ENCODE peak calls at places on chromosomes 11 and 22, in nine cellular contexts. F, G, Z, M, W, E, B, H and D are unnamed samples.

GRCh38 chr22:44898236-44898635 is 111.6 kb downstream of the PHF21B start:
- DNase-seq in F (no peak), M (no peak), H (peak; percentile 22), B (no peak), E (no peak), G (no peak), W (no peak), Z (no peak), D (no peak)

GRCh38 chr11:64322925-64323260 is 5.0 kb downstream of the PRDX5 start:
- DNase-seq in W (no peak), F (no peak), Z (no peak), E (no peak), H (no peak), M (no peak), B (no peak), G (no peak), D (no peak)

GRCh38 chr11:72643547-72643946 is 30.7 kb downstream of the PDE2A start:
- DNase-seq in H (no peak), F (no peak), G (no peak), Z (no peak), M (peak; percentile 77), W (no peak), E (peak; percentile 83), B (no peak), D (no peak)

GRCh38 chr11:29159552-29160465 is 857.0 kb downstream of the KCNA4 start:
- DNase-seq in W (no peak), E (peak; percentile 57), Z (peak; percentile 9), G (no peak), F (no peak), H (no peak), B (peak; percentile 88), M (peak; percentile 77), D (peak; percentile 20)

GRCh38 chr11:34788642-34789041 is 127.5 kb downstream of the APIP start:
- DNase-seq in H (no peak), E (no peak), W (no peak), Z (no peak), G (no peak), B (no peak), M (no peak), F (no peak), D (no peak)

GRCh38 chr11:61362542-61362875 is 335 bp downstream of the TMEM138 start:
- DNase-seq in W (no peak), G (no peak), E (no peak), B (peak; percentile 69), H (no peak), M (peak; percentile 43), Z (no peak), F (no peak), D (no peak)

GRCh38 chr11:44767421-44767820 is 40.7 kb downstream of the TSPAN18 start:
- DNase-seq in B (no peak), E (no peak), H (no peak), G (no peak), W (no peak), Z (no peak), F (no peak), M (no peak), D (no peak)

GRCh38 chr11:128886401-128887119 is 4.6 kb upstream of the KCNJ5 start:
- DNase-seq in M (no peak), F (no peak), H (no peak), G (no peak), E (no peak), B (peak; percentile 49), W (no peak), Z (peak; percentile 75), D (no peak)

GRCh38 chr11:32440920-32441319 is 5.6 kb upstream of the WT1 start:
- DNase-seq in B (no peak), H (no peak), W (no peak), G (no peak), Z (no peak), E (no peak), F (no peak), M (no peak), D (no peak)

GRCh38 chr11:9574556-9574805 is 1.0 kb downstream of the WEE1 start:
- DNase-seq in H (no peak), Z (peak; percentile 28), W (no peak), B (peak; percentile 63), M (no peak), G (peak; percentile 70), F (no peak), E (no peak), D (no peak)

GRCh38 chr11:8832571-8833260 is 78.3 kb upstream of the AKIP1 start:
- DNase-seq in F (no peak), E (peak; percentile 57), H (no peak), W (no peak), M (peak; percentile 80), G (peak; percentile 67), B (no peak), Z (no peak), D (no peak)

GRCh38 chr11:17613428-17613962 is 66.4 kb downstream of the OTOG start:
- DNase-seq in E (no peak), W (no peak), F (no peak), B (no peak), G (no peak), H (no peak), M (no peak), Z (no peak), D (no peak)

GRCh38 chr11:36356201-36356600 is 60.1 kb downstream of the PRR5L start:
- DNase-seq in E (no peak), W (no peak), F (no peak), M (no peak), Z (no peak), G (no peak), H (no peak), B (no peak), D (no peak)

GRCh38 chr11:103844327-103845215 is 191.9 kb upstream of the DDI1 start:
- DNase-seq in B (no peak), W (no peak), E (no peak), H (no peak), Z (no peak), M (no peak), G (no peak), F (no peak), D (no peak)

GRCh38 chr11:47863893-47864430 is 15.8 kb upstream of the NUP160 start:
- DNase-seq in H (no peak), Z (no peak), G (no peak), F (no peak), W (no peak), E (no peak), B (no peak), M (no peak), D (no peak)

GRCh38 chr11:44823920-44824704 is 97.3 kb downstream of the TSPAN18 start:
- DNase-seq in G (no peak), Z (no peak), B (peak; percentile 90), F (no peak), H (no peak), W (no peak), E (no peak), M (no peak), D (no peak)

GRCh38 chr22:31754813-31755212 is 994 bp downstream of the DEPDC5 start:
- DNase-seq in B (no peak), H (no peak), G (no peak), M (no peak), W (no peak), F (no peak), Z (no peak), E (no peak), D (no peak)

GRCh38 chr11:45543808-45544422 is 121.5 kb downstream of the CHST1 start:
- DNase-seq in F (no peak), H (no peak), W (no peak), M (peak; percentile 5), Z (no peak), B (peak; percentile 51), G (no peak), E (no peak), D (no peak)

GRCh38 chr22:47080100-47080499 is 317.6 kb downstream of the TBC1D22A start:
- DNase-seq in E (no peak), F (no peak), B (no peak), M (no peak), G (no peak), W (no peak), Z (no peak), H (no peak), D (no peak)

GRCh38 chr11:20274031-20274430 is 89.5 kb upstream of the HTATIP2 start:
- DNase-seq in E (no peak), G (no peak), M (no peak), W (no peak), H (no peak), B (no peak), F (no peak), Z (no peak), D (no peak)

GRCh38 chr22:46331496-46331895 is 4.0 kb upstream of the TRMU start:
- DNase-seq in H (no peak), F (no peak), M (no peak), Z (no peak), E (no peak), G (peak; percentile 44), W (no peak), B (no peak), D (peak; percentile 37)